ENCODE peak calls at places on chromosomes 12 and 14, in six cellular contexts. Q is HCT116, U is HepG2, W is H1, C is K562, B is GM12878. V is an unnamed sample.

GRCh38 chr12:109927622-109928021 is 27.5 kb downstream of the TCHP start:
- DNase-seq in C (peak; percentile 63), W (peak; percentile 62), U (peak; percentile 44), Q (peak; percentile 28), B (no peak), V (peak; percentile 16)

GRCh38 chr14:81582420-81582819 is 48.8 kb upstream of the SEL1L start:
- DNase-seq in U (no peak), B (no peak), W (no peak), Q (no peak), C (no peak), V (no peak)

GRCh38 chr12:96401061-96401871 is 1.0 kb upstream of the CDK17 start:
- DNase-seq in Q (peak; percentile 51), U (peak; percentile 45), C (peak; percentile 75), B (peak; percentile 72), W (no peak), V (no peak)

GRCh38 chr12:56126732-56127239 is 1.3 kb upstream of the ESYT1 start:
- DNase-seq in U (no peak), B (no peak), W (no peak), C (no peak), Q (no peak), V (no peak)

GRCh38 chr12:47734725-47735480 is 9.6 kb upstream of the ENDOU start:
- DNase-seq in U (no peak), C (no peak), B (no peak), W (peak; percentile 63), Q (no peak), V (no peak)

GRCh38 chr12:122437656-122438121 is 15.2 kb upstream of the CLIP1 start:
- DNase-seq in U (no peak), B (no peak), C (no peak), W (no peak), Q (no peak), V (no peak)

GRCh38 chr14:79602023-79602422 is 609.3 kb downstream of the DIO2 start:
- DNase-seq in W (no peak), U (no peak), B (no peak), C (no peak), Q (no peak), V (no peak)

GRCh38 chr14:101475468-101476257 is 85.6 kb upstream of the DIO3 start:
- DNase-seq in W (no peak), Q (no peak), B (no peak), C (no peak), U (peak; percentile 29), V (no peak)

GRCh38 chr14:30988509-30988908 is 36.9 kb upstream of the AP4S1 start:
- DNase-seq in C (no peak), U (peak; percentile 49), B (no peak), W (no peak), Q (no peak), V (no peak)

GRCh38 chr12:39620664-39621658 is 1.4 kb upstream of the ABCD2 start:
- DNase-seq in Q (no peak), C (no peak), U (no peak), B (peak; percentile 64), W (no peak), V (no peak)

GRCh38 chr12:12305568-12306300 is 38.9 kb upstream of the LRP6 start:
- DNase-seq in B (no peak), U (no peak), C (no peak), W (no peak), Q (no peak), V (no peak)

GRCh38 chr12:12922191-12922616 is 29.8 kb downstream of the GPRC5D start:
- DNase-seq in Q (no peak), B (no peak), U (no peak), C (no peak), W (no peak), V (no peak)

GRCh38 chr14:75831971-75832370 is 149.8 kb downstream of the TGFB3 start:
- DNase-seq in Q (no peak), B (no peak), C (peak; percentile 25), U (no peak), W (no peak), V (no peak)

GRCh38 chr12:47534695-47535094 is 171.1 kb downstream of the RPAP3 start:
- DNase-seq in C (no peak), W (no peak), B (no peak), U (no peak), Q (no peak), V (no peak)

GRCh38 chr12:108814462-108815211 is 42.7 kb downstream of the SSH1 start:
- DNase-seq in C (no peak), U (no peak), Q (no peak), B (no peak), W (no peak), V (no peak)

DNA sequence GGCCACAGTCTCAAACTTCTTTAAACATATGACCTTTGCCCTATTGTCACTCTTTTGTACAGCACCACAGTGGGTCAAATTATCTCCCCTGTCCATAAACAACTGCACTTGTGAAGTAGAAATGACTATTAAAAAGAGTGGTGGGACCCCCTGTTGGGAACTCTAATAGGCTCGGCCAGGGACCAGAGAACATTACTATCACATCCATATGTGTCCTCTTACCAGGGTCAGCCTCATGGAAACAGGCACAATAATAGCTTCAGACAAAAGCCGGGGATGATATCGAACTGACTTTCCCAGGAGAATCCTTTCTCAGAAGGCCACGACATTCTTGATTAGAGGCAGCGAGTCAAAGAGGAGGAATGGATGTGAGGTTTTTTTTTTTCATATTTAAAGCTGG is 96.6 kb downstream of the NKX2-1 start:
- DNase-seq in B (no peak), W (no peak), C (no peak), U (no peak), Q (no peak), V (no peak)
- TF ChIP-seq ZNF274 in B (no peak), W (no peak), C (no peak), U (no peak), Q (no peak), V (no peak)

GRCh38 chr14:85766295-85766694 is 236.4 kb downstream of the FLRT2 start:
- DNase-seq in W (no peak), C (no peak), B (no peak), Q (no peak), U (no peak), V (no peak)

GRCh38 chr14:85764809-85765208 is 234.9 kb downstream of the FLRT2 start:
- DNase-seq in U (no peak), Q (no peak), B (no peak), C (no peak), W (no peak), V (no peak)

DNA sequence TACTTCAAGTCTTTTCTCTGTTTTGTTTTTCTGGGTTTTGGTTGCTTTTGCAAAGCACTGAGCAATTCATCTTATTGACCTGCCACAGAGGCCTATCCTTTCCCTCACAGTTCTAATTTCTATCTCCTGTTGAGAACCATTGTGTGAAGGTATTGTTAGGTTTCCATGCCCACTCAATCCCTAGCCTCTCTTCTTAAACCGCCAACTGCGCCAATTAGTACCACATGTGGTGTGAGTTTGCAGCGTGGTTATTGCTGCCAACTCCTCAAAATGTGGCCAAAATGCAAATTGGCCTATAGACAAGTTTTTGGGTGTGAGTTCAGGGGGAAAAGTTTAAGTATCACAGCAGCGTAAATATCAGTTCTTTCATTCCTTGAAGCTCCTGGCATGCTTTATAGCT is 232.6 kb downstream of the FLRT2 start:
- DNase-seq in B (no peak), C (no peak), W (no peak), Q (no peak), U (no peak), V (no peak)
- TF ChIP-seq ZNF274 in B (no peak), C (no peak), W (no peak), Q (no peak), U (no peak), V (no peak)

GRCh38 chr14:45181329-45181728 is 45.6 kb downstream of the FANCM start:
- DNase-seq in Q (no peak), W (no peak), C (no peak), U (no peak), B (no peak), V (no peak)

GRCh38 chr14:45181806-45182205 is 46.1 kb downstream of the FANCM start:
- DNase-seq in B (no peak), Q (no peak), C (no peak), U (no peak), W (no peak), V (no peak)

GRCh38 chr14:45177081-45177480 is 41.4 kb downstream of the FANCM start:
- DNase-seq in B (no peak), Q (no peak), U (no peak), W (no peak), C (no peak), V (no peak)
- TF ChIP-seq ZNF274 in B (no peak), Q (no peak), U (no peak), W (no peak), C (no peak), V (no peak)

GRCh38 chr14:68089146-68089715 is 269.7 kb downstream of the RAD51B start:
- DNase-seq in U (no peak), W (no peak), Q (peak; percentile 86), B (no peak), C (no peak), V (no peak)
- TF ChIP-seq ZNF274 in U (no peak), W (no peak), Q (no peak), B (no peak), C (no peak), V (no peak)